ENCODE peak calls at places on chromosomes 6 and 20, in six cellular contexts. F is bronchial epithelial cell, L is WTC11, M is GM20000, O is ovary, R is AG04450. Y is an unnamed sample.

GRCh38 chr20:23142162-23143050 is 56.3 kb upstream of the CD93 start:
- DNase-seq in M (peak), F (peak), L (no peak), O (no peak), R (no peak), Y (no peak)

GRCh38 chr6:112037783-112038216 is 16.1 kb upstream of the CCN6 start:
- DNase-seq in F (peak), L (no peak), M (no peak), R (peak), O (no peak), Y (no peak)

GRCh38 chr6:129630606-129631005 is 79.4 kb downstream of the ARHGAP18 start:
- DNase-seq in R (no peak), L (no peak), F (no peak), O (no peak), M (no peak), Y (no peak)

GRCh38 chr20:6164421-6165341 is 41.9 kb upstream of the FERMT1 start:
- DNase-seq in F (peak), O (no peak), R (no peak), M (no peak), L (no peak), Y (no peak)

GRCh38 chr20:34639755-34640222 is 37.1 kb downstream of the PIGU start:
- DNase-seq in M (no peak), L (no peak), F (no peak), R (no peak), O (no peak), Y (no peak)

GRCh38 chr20:32132911-32133549 is 23.5 kb downstream of the TM9SF4 start:
- DNase-seq in R (no peak), M (peak), L (no peak), O (no peak), F (no peak), Y (no peak)

GRCh38 chr20:48802216-48802615 is 25.6 kb downstream of the PREX1 start:
- DNase-seq in R (no peak), M (no peak), L (no peak), O (no peak), F (no peak), Y (no peak)

GRCh38 chr6:41690541-41691330 is 44.7 kb downstream of the TFEB start:
- DNase-seq in L (no peak), F (no peak), M (no peak), R (no peak), O (no peak), Y (no peak)

GRCh38 chr6:36917541-36918193 is 31.9 kb downstream of the C6orf89 start:
- DNase-seq in M (no peak), F (no peak), R (no peak), O (no peak), L (no peak), Y (no peak)

GRCh38 chr6:130293800-130294199 is 71.0 kb upstream of the SAMD3 start:
- DNase-seq in L (peak), F (peak), M (peak), O (no peak), R (peak), Y (peak)

GRCh38 chr6:138370631-138371451 is 6.9 kb upstream of the SMIM28 start:
- DNase-seq in M (no peak), O (no peak), R (no peak), F (no peak), L (no peak), Y (no peak)

GRCh38 chr6:44128020-44128917 is 915 bp downstream of the TMEM63B start:
- DNase-seq in M (peak), O (peak), F (peak), L (peak), R (no peak), Y (peak)

GRCh38 chr6:43724914-43725642 is 37.5 kb upstream of the MRPS18A start:
- DNase-seq in M (peak), L (no peak), O (peak), R (peak), F (peak), Y (no peak)

GRCh38 chr6:43771210-43771857 is 1.3 kb downstream of the VEGFA start:
- DNase-seq in O (peak), R (no peak), L (peak), M (peak), F (peak), Y (peak)

GRCh38 chr6:27275025-27275956 is 27.8 kb downstream of the PRSS16 start:
- DNase-seq in F (no peak), M (no peak), R (no peak), L (peak), O (no peak), Y (no peak)

GRCh38 chr20:32012159-32012682 is 2.0 kb downstream of the CCM2L start:
- DNase-seq in F (no peak), M (no peak), R (no peak), O (no peak), L (no peak), Y (no peak)

GRCh38 chr6:134420638-134421181 is 102.8 kb upstream of the SGK1 start:
- DNase-seq in R (no peak), M (no peak), O (no peak), L (no peak), F (peak), Y (no peak)

GRCh38 chr20:17627101-17627950 is 54.7 kb downstream of the RRBP1 start:
- DNase-seq in R (no peak), F (no peak), L (no peak), M (no peak), O (no peak), Y (no peak)

GRCh38 chr20:56400001-56400640 is 7.7 kb downstream of the CSTF1 start:
- DNase-seq in M (peak), R (peak), O (no peak), L (peak), F (peak), Y (peak)

GRCh38 chr20:4067600-4068261 is 52.4 kb upstream of the RNF24 start:
- DNase-seq in F (peak), R (no peak), M (no peak), L (no peak), O (no peak), Y (no peak)

GRCh38 chr6:37761872-37762271 is 57.7 kb upstream of the ZFAND3 start:
- DNase-seq in R (no peak), O (no peak), L (no peak), F (no peak), M (no peak), Y (no peak)

GRCh38 chr6:142665393-142665792 is 279.6 kb downstream of the HIVEP2 start:
- DNase-seq in L (no peak), R (no peak), F (no peak), M (no peak), O (no peak), Y (no peak)

GRCh38 chr6:142671791-142672190 is 273.2 kb downstream of the HIVEP2 start:
- DNase-seq in O (no peak), F (no peak), L (no peak), M (no peak), R (no peak), Y (no peak)

GRCh38 chr6:142669701-142670351 is 275.1 kb downstream of the HIVEP2 start:
- DNase-seq in M (no peak), F (no peak), L (no peak), R (no peak), O (no peak), Y (no peak)

GRCh38 chr6:142666599-142667185 is 278.3 kb downstream of the HIVEP2 start:
- DNase-seq in M (peak), L (no peak), F (no peak), R (no peak), O (no peak), Y (no peak)
- TF ChIP-seq CTCF in M (no peak), L (no peak), F (no peak), R (no peak), O (no peak), Y (no peak)

DNA sequence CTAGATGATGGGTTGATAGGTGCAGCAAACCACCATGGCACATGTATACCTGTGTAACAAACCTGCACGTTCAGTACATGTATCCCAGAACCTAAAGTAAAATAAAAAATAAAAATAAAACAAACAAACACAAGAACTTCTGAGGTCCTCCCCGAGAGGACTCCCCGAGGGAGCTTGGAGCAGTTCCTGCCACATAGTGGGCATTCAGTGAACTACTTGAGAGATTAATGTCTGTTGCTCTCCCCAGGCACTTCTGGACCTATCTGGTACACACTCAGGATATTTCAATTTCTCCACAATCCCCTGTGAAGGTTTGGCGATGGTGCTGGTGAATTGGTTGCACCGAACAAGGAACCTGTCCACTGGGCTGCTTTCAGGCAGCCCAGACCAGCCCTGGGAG is 311.2 kb downstream of the ESR1 start:
- DNase-seq in F (no peak), M (no peak), L (no peak), O (no peak), R (no peak), Y (no peak)
- TF ChIP-seq CTCF in F (no peak), M (no peak), L (no peak), O (no peak), R (no peak), Y (no peak)

GRCh38 chr20:1945660-1946059 is 48.2 kb downstream of the PDYN start:
- DNase-seq in R (no peak), M (no peak), L (no peak), O (no peak), F (no peak), Y (no peak)

GRCh38 chr20:1945134-1945618 is 48.7 kb downstream of the PDYN start:
- DNase-seq in M (no peak), L (no peak), O (peak), F (no peak), R (no peak), Y (no peak)

GRCh38 chr20:1943267-1944002 is 48.2 kb downstream of the SIRPA start:
- DNase-seq in L (no peak), F (peak), O (no peak), M (no peak), R (no peak), Y (no peak)

GRCh38 chr20:1942486-1943266 is 47.5 kb downstream of the SIRPA start:
- DNase-seq in F (no peak), L (no peak), M (no peak), O (no peak), R (no peak), Y (no peak)

DNA sequence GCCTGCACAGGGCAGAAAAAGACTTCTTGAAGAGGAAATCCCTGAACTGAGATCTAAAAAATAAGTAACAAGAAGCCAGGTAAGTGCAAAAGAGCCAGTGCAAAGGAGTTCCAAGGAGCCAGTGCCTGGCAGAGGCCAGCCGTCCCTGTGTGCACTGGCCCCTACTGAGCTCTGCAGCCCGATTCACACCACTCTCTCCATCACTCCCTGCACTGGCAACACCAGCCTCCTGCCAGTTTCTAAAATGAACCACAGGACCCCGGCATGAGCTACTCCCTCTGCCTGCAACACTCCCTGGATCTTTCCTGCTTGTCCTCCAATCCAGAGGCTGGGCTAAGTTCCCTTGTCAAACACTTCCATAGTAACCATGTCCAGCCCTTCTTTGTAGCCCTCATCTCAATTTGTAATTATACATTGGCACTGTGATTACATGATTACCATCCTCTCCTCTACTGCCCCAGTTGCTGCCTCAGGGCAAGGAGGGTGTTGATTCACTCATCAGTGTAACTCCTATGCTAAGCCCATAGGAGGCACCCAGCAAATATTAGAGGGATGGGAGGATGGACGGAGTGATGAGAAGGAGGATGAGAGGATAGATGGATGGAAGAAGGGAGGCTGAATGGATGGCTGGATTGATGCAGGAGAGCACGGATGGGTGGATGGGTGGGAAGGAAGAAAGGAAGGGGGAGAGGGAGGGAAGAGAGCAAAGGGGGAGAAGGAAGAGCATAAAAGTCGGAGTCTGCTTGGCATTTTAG is 49.3 kb downstream of the SIRPA start:
- DNase-seq in F (peak), M (no peak), L (no peak), R (no peak), O (no peak), Y (no peak)
- TF ChIP-seq CTCF in F (peak), M (no peak), L (no peak), R (no peak), O (no peak), Y (no peak)

GRCh38 chr6:64000873-64001497 is 365.4 kb downstream of the PHF3 start:
- DNase-seq in O (no peak), F (no peak), M (no peak), R (no peak), L (no peak), Y (no peak)

GRCh38 chr6:64010010-64010409 is 374.4 kb downstream of the PHF3 start:
- DNase-seq in F (no peak), M (no peak), O (no peak), R (no peak), L (no peak), Y (no peak)

GRCh38 chr6:64010646-64011045 is 375.0 kb downstream of the PHF3 start:
- DNase-seq in O (no peak), L (no peak), F (no peak), M (no peak), R (no peak), Y (no peak)

GRCh38 chr6:64006246-64006645 is 370.6 kb downstream of the PHF3 start:
- DNase-seq in R (no peak), F (no peak), O (no peak), L (no peak), M (no peak), Y (no peak)
- TF ChIP-seq CTCF in R (no peak), F (no peak), O (no peak), L (no peak), M (no peak), Y (no peak)

GRCh38 chr20:33444797-33445560 is 1.4 kb upstream of the SNTA1 start:
- DNase-seq in O (no peak), R (no peak), F (peak), M (no peak), L (peak), Y (no peak)
- TF ChIP-seq CTCF in O (no peak), R (no peak), F (peak), M (peak), L (no peak), Y (no peak)

GRCh38 chr20:62892348-62893304 is 31.0 kb upstream of the TCFL5 start:
- DNase-seq in M (no peak), L (no peak), O (no peak), F (no peak), R (no peak), Y (no peak)
- TF ChIP-seq CTCF in M (no peak), L (no peak), O (no peak), F (no peak), R (no peak), Y (no peak)

GRCh38 chr20:47020231-47020630 is 125.6 kb downstream of the EYA2 start:
- DNase-seq in M (no peak), O (no peak), R (peak), L (no peak), F (no peak), Y (no peak)
- TF ChIP-seq CTCF in M (no peak), O (no peak), R (peak), L (no peak), F (no peak), Y (no peak)

DNA sequence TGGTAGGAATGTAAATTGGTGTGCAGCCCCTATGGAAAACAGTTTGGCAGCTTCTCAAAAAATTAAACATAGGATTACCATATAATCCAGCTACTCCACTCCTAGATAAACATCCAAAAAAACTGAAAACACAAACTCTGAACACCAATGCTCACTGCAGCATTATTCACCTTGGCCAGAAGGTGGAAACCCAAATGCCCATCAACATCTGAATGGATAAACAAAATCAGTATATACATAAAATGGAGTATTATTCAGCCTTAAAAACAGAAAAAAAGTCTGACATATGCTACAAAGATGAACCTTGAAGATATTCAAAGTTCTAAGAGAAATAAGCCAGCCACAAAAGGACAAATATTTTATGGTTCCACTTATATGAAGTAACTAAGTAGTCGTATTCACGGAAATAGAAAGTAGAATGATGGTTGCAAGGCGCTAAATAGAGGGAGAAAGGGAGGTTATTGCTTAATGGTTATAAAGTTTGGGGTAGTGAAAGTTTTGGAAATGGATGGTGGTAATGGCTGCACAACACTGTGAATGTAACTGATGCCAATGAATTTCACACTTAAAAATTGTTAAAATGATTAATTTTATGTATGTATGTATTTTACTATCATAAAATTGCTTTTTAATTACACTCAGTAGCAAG is 4.0 kb downstream of the PHF10 start:
- DNase-seq in O (no peak), R (no peak), M (no peak), L (no peak), F (no peak), Y (no peak)
- TF ChIP-seq CTCF in O (no peak), R (peak), M (no peak), L (no peak), F (no peak), Y (no peak)

Y was measured in endothelial cell.